ENCODE peak calls at places on chromosomes 6 and 20, in six cellular contexts. J, O, G, C, Z and K are unnamed samples.

GRCh38 chr6:15876406-15876805 is 213.6 kb upstream of the DTNBP1 start:
- DNase-seq in G (no peak), Z (no peak), O (peak; percentile 37), C (no peak), J (peak; percentile 66), K (no peak)

GRCh38 chr6:117600008-117600743 is 2.1 kb downstream of the GOPC start:
- DNase-seq in C (no peak), O (no peak), Z (no peak), G (no peak), J (peak; percentile 53), K (no peak)

GRCh38 chr20:17635320-17635673 is 46.7 kb downstream of the RRBP1 start:
- DNase-seq in G (no peak), C (no peak), J (no peak), O (no peak), Z (no peak), K (no peak)

GRCh38 chr20:4559906-4560305 is 161.8 kb upstream of the PRND start:
- DNase-seq in G (no peak), Z (no peak), J (no peak), C (no peak), O (no peak), K (no peak)

GRCh38 chr6:107124934-107125348 is 9.6 kb upstream of the BEND3 start:
- DNase-seq in O (no peak), C (no peak), J (no peak), Z (no peak), G (no peak), K (no peak)

GRCh38 chr6:42088101-42088591 is 37.8 kb downstream of the TAF8 start:
- DNase-seq in J (peak; percentile 61), C (no peak), O (no peak), G (no peak), Z (no peak), K (no peak)

GRCh38 chr6:139903411-139904157 is 529.1 kb upstream of the CITED2 start:
- DNase-seq in Z (no peak), G (no peak), C (no peak), O (peak; percentile 60), J (no peak), K (no peak)

GRCh38 chr20:49356676-49357075 is 78.8 kb upstream of the ZNFX1 start:
- DNase-seq in J (no peak), C (no peak), G (no peak), Z (no peak), O (no peak), K (no peak)

GRCh38 chr6:156562019-156562418 is 215.2 kb upstream of the ARID1B start:
- DNase-seq in G (no peak), O (no peak), J (no peak), C (no peak), Z (no peak), K (no peak)

GRCh38 chr6:66082914-66083313 is 375.9 kb upstream of the EYS start:
- DNase-seq in Z (no peak), J (no peak), G (no peak), C (no peak), O (no peak), K (no peak)

GRCh38 chr20:52622086-52622485 is 350.1 kb upstream of the TSHZ2 start:
- DNase-seq in C (no peak), G (no peak), J (no peak), Z (no peak), O (no peak), K (no peak)

GRCh38 chr6:170523256-170524187 is 29.6 kb downstream of the PSMB1 start:
- DNase-seq in C (no peak), G (no peak), O (no peak), J (no peak), Z (no peak), K (no peak)

GRCh38 chr20:64240243-64241015 is 15.1 kb upstream of the PCMTD2 start:
- DNase-seq in G (no peak), J (no peak), C (no peak), Z (no peak), O (no peak), K (no peak)

GRCh38 chr20:57389695-57390603 is 1.2 kb upstream of the RBM38 start:
- DNase-seq in G (peak; percentile 60), O (peak; percentile 66), J (no peak), Z (no peak), C (no peak), K (no peak)

GRCh38 chr20:62103508-62104233 is 18.6 kb upstream of the LSM14B start:
- DNase-seq in J (no peak), Z (no peak), C (no peak), G (no peak), O (no peak), K (no peak)

GRCh38 chr6:151067684-151068596 is 171.8 kb upstream of the AKAP12 start:
- DNase-seq in Z (peak; percentile 49), C (no peak), G (no peak), O (no peak), J (peak; percentile 99), K (no peak)

GRCh38 chr6:148263961-148264360 is 78.7 kb upstream of the SASH1 start:
- DNase-seq in O (no peak), G (no peak), C (no peak), Z (no peak), J (no peak), K (no peak)

GRCh38 chr6:140043762-140044378 is 669.4 kb upstream of the CITED2 start:
- DNase-seq in O (no peak), G (no peak), Z (no peak), J (peak; percentile 76), C (no peak), K (no peak)

GRCh38 chr6:8831366-8832152 is 396.2 kb upstream of the SLC35B3 start:
- DNase-seq in Z (no peak), C (no peak), G (no peak), J (no peak), O (no peak), K (no peak)

GRCh38 chr6:163828038-163828790 is 413.7 kb downstream of the QKI start:
- DNase-seq in G (no peak), C (no peak), O (no peak), J (peak; percentile 16), Z (no peak), K (no peak)

DNA sequence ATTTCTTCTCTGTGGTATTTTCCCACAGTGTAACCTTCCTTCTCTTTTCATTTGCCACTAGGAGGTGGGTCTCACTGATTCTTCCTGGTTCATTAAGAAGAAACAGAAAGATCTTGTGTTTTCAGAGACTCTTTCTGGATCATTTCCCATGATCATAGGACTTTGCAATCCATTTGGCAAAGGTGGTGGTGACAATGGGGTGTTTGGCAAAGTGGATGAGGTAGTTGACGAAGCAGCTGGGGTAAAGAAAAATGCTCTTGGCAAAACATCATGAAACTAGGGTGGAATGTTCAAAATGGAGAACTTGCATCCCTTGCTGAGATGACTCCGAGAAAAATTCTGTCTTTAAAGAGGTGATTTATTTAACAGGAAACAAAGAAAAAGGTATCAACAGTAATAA is 50.6 kb downstream of the TRAF3IP2 start:
- DNase-seq in O (no peak), G (no peak), J (peak; percentile 94), C (no peak), Z (no peak), K (no peak)
- TF ChIP-seq CTCF in O (no peak), G (no peak), J (peak; percentile 20), C (no peak), Z (no peak), K (no peak)

GRCh38 chr6:136188492-136188891 is 61.6 kb downstream of the MTFR2 start:
- DNase-seq in Z (no peak), O (no peak), C (no peak), G (no peak), J (no peak), K (no peak)

GRCh38 chr6:136181858-136182257 is 68.3 kb downstream of the MTFR2 start:
- DNase-seq in G (no peak), J (no peak), Z (no peak), O (no peak), C (no peak), K (no peak)

GRCh38 chr6:136184738-136185137 is 65.4 kb downstream of the MTFR2 start:
- DNase-seq in C (no peak), J (no peak), O (no peak), Z (no peak), G (no peak), K (no peak)

GRCh38 chr6:136181191-136181833 is 68.8 kb downstream of the MTFR2 start:
- DNase-seq in Z (no peak), G (no peak), C (no peak), O (no peak), J (no peak), K (no peak)

GRCh38 chr6:136186363-136186762 is 63.7 kb downstream of the MTFR2 start:
- DNase-seq in O (no peak), C (no peak), J (no peak), G (no peak), Z (no peak), K (no peak)
- TF ChIP-seq CTCF in O (no peak), C (no peak), J (no peak), G (no peak), Z (no peak), K (no peak)

GRCh38 chr20:14193885-14194284 is 143.5 kb downstream of the FLRT3 start:
- DNase-seq in C (no peak), G (no peak), Z (no peak), O (no peak), J (peak; percentile 2), K (no peak)

GRCh38 chr20:14191559-14191958 is 145.9 kb downstream of the FLRT3 start:
- DNase-seq in Z (no peak), J (no peak), G (no peak), O (no peak), C (no peak), K (no peak)

GRCh38 chr20:14193443-14193842 is 144.0 kb downstream of the FLRT3 start:
- DNase-seq in C (no peak), Z (no peak), G (peak; percentile 39), O (no peak), J (no peak), K (no peak)

GRCh38 chr20:14189794-14190402 is 147.5 kb downstream of the FLRT3 start:
- DNase-seq in C (no peak), O (no peak), J (peak; percentile 69), Z (no peak), G (no peak), K (no peak)
- TF ChIP-seq CTCF in C (no peak), O (no peak), J (peak; percentile 54), Z (no peak), G (peak; percentile 52), K (peak; percentile 44)

GRCh38 chr20:48187891-48188290 is 402.6 kb upstream of the SULF2 start:
- DNase-seq in Z (no peak), O (no peak), J (no peak), C (no peak), G (no peak), K (no peak)

GRCh38 chr20:48190757-48191156 is 405.5 kb upstream of the SULF2 start:
- DNase-seq in J (no peak), G (no peak), O (no peak), C (no peak), Z (no peak), K (no peak)

GRCh38 chr20:48186915-48187314 is 401.6 kb upstream of the SULF2 start:
- DNase-seq in J (peak; percentile 14), O (no peak), Z (no peak), G (no peak), C (no peak), K (no peak)

GRCh38 chr20:48191200-48191599 is 405.9 kb upstream of the SULF2 start:
- DNase-seq in G (no peak), C (no peak), Z (no peak), O (no peak), J (peak; percentile 6), K (no peak)

DNA sequence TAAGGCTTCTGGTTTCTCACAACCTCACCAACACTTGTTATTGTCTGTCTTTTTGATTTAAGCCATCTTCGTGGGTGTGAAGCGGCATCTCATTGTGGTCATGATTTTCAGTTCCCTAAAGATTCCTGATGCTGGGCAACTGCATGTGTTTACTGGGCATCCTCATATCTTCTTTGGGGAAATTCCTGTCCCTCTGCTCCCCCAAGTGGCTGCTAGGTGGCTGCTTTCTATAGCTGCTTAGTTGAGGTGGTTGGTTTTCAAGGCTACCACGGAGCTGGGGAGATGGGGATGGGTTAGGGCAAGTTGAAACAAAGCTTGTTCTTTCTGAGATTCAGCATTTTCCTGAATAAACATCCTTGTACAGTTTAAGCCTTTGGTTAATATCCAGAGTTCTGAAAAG is 403.9 kb upstream of the SULF2 start:
- DNase-seq in Z (no peak), J (peak; percentile 38), G (peak; percentile 49), O (peak; percentile 38), C (no peak), K (no peak)
- TF ChIP-seq CTCF in Z (no peak), J (peak; percentile 43), G (peak; percentile 60), O (peak; percentile 38), C (no peak), K (peak; percentile 8)